ENCODE peak calls at places on chromosomes 11 and 22, in seven cellular contexts. One of them, this sample, is unnamed. For H3K4me1, the result is how much of the 10 kb centered on the place peaks cover.

GRCh38 chr11:36258730-36259360 is 30.4 kb downstream of the COMMD9 start:
- DNase-seq in transverse colon: peak
- DNase-seq in fibroblast of lung: peak
- DNase-seq in tibial nerve: peak
- DNase-seq in cardiac muscle cell: peak
- DNase-seq in left lung: peak
- DNase-seq in IMR-90: peak
- DNase-seq in this sample: no peak

GRCh38 chr11:24502425-24502824 is 5.6 kb downstream of the LUZP2 start:
- DNase-seq in left lung: no peak
- DNase-seq in IMR-90: no peak
- DNase-seq in fibroblast of lung: no peak
- DNase-seq in transverse colon: no peak
- DNase-seq in cardiac muscle cell: no peak
- DNase-seq in tibial nerve: no peak
- DNase-seq in this sample: no peak

GRCh38 chr11:65864758-65865471 is 4.7 kb downstream of the MUS81 start:
- DNase-seq in fibroblast of lung: no peak
- DNase-seq in tibial nerve: no peak
- DNase-seq in cardiac muscle cell: no peak
- DNase-seq in IMR-90: no peak
- DNase-seq in left lung: no peak
- DNase-seq in transverse colon: no peak
- DNase-seq in this sample: no peak

GRCh38 chr11:102254047-102254446 is 63.2 kb upstream of the BIRC3 start:
- DNase-seq in left lung: no peak
- DNase-seq in fibroblast of lung: no peak
- DNase-seq in transverse colon: no peak
- DNase-seq in tibial nerve: no peak
- DNase-seq in cardiac muscle cell: no peak
- DNase-seq in IMR-90: no peak
- DNase-seq in this sample: no peak

GRCh38 chr11:125720781-125721180 is 25.3 kb upstream of the PATE1 start:
- DNase-seq in transverse colon: no peak
- DNase-seq in IMR-90: no peak
- DNase-seq in tibial nerve: no peak
- DNase-seq in cardiac muscle cell: no peak
- DNase-seq in fibroblast of lung: no peak
- DNase-seq in left lung: no peak
- DNase-seq in this sample: no peak

GRCh38 chr11:105226062-105226461 is 86.5 kb upstream of the CARD18 start:
- DNase-seq in tibial nerve: no peak
- DNase-seq in cardiac muscle cell: no peak
- DNase-seq in left lung: no peak
- DNase-seq in IMR-90: peak
- DNase-seq in transverse colon: no peak
- DNase-seq in fibroblast of lung: peak
- DNase-seq in this sample: no peak

GRCh38 chr22:29998627-29999026 is 81.6 kb upstream of the HORMAD2 start:
- DNase-seq in transverse colon: no peak
- DNase-seq in left lung: no peak
- DNase-seq in fibroblast of lung: no peak
- DNase-seq in IMR-90: no peak
- DNase-seq in tibial nerve: no peak
- DNase-seq in cardiac muscle cell: no peak
- DNase-seq in this sample: no peak

GRCh38 chr11:75328426-75329277 is 22.8 kb downstream of the ARRB1 start:
- DNase-seq in tibial nerve: peak
- DNase-seq in left lung: peak
- DNase-seq in transverse colon: peak
- DNase-seq in fibroblast of lung: peak
- DNase-seq in IMR-90: peak
- DNase-seq in cardiac muscle cell: peak
- DNase-seq in this sample: peak

GRCh38 chr11:108561535-108561991 is 32.0 kb downstream of the EXPH5 start:
- DNase-seq in tibial nerve: no peak
- DNase-seq in left lung: no peak
- DNase-seq in cardiac muscle cell: no peak
- DNase-seq in fibroblast of lung: no peak
- DNase-seq in IMR-90: peak
- DNase-seq in transverse colon: no peak
- DNase-seq in this sample: no peak

GRCh38 chr22:23215294-23216204 is 35.2 kb downstream of the BCR start:
- DNase-seq in cardiac muscle cell: no peak
- DNase-seq in IMR-90: peak
- DNase-seq in left lung: no peak
- DNase-seq in tibial nerve: no peak
- DNase-seq in fibroblast of lung: no peak
- DNase-seq in transverse colon: no peak
- DNase-seq in this sample: no peak

GRCh38 chr11:34830648-34831047 is 85.5 kb downstream of the APIP start:
- DNase-seq in transverse colon: no peak
- DNase-seq in cardiac muscle cell: no peak
- DNase-seq in left lung: no peak
- DNase-seq in IMR-90: peak
- DNase-seq in tibial nerve: no peak
- DNase-seq in fibroblast of lung: peak
- DNase-seq in this sample: no peak

GRCh38 chr22:22753526-22754267 is 109.3 kb downstream of the GGTLC2 start:
- DNase-seq in transverse colon: peak
- DNase-seq in cardiac muscle cell: no peak
- DNase-seq in left lung: peak
- DNase-seq in fibroblast of lung: peak
- DNase-seq in IMR-90: peak
- DNase-seq in tibial nerve: peak
- DNase-seq in this sample: peak

GRCh38 chr22:22745225-22746060 is 101.0 kb downstream of the GGTLC2 start:
- DNase-seq in transverse colon: peak
- DNase-seq in fibroblast of lung: no peak
- DNase-seq in tibial nerve: no peak
- DNase-seq in IMR-90: peak
- DNase-seq in left lung: no peak
- DNase-seq in cardiac muscle cell: no peak
- DNase-seq in this sample: peak

GRCh38 chr11:75626692-75627536 is 41.9 kb downstream of the MAP6 start:
- DNase-seq in tibial nerve: no peak
- DNase-seq in left lung: no peak
- DNase-seq in fibroblast of lung: no peak
- DNase-seq in cardiac muscle cell: no peak
- DNase-seq in IMR-90: peak
- DNase-seq in transverse colon: no peak
- DNase-seq in this sample: no peak

GRCh38 chr11:60457576-60457975 is 1.9 kb downstream of the MS4A1 start:
- DNase-seq in fibroblast of lung: no peak
- DNase-seq in left lung: no peak
- DNase-seq in transverse colon: no peak
- DNase-seq in IMR-90: no peak
- DNase-seq in cardiac muscle cell: no peak
- DNase-seq in tibial nerve: no peak
- DNase-seq in this sample: no peak

GRCh38 chr11:26575946-26576345 is 3.9 kb upstream of the MUC15 start:
- DNase-seq in cardiac muscle cell: no peak
- DNase-seq in IMR-90: no peak
- DNase-seq in fibroblast of lung: peak
- DNase-seq in left lung: no peak
- DNase-seq in tibial nerve: no peak
- DNase-seq in transverse colon: no peak
- DNase-seq in this sample: no peak

GRCh38 chr11:121035823-121036222 is 11.9 kb downstream of the TBCEL start:
- DNase-seq in tibial nerve: no peak
- DNase-seq in cardiac muscle cell: no peak
- DNase-seq in transverse colon: no peak
- DNase-seq in fibroblast of lung: no peak
- DNase-seq in IMR-90: no peak
- DNase-seq in left lung: no peak
- DNase-seq in this sample: no peak

GRCh38 chr11:27679136-27680015 is 20.9 kb downstream of the BDNF start:
- DNase-seq in tibial nerve: no peak
- DNase-seq in IMR-90: no peak
- DNase-seq in cardiac muscle cell: no peak
- DNase-seq in fibroblast of lung: no peak
- DNase-seq in left lung: no peak
- DNase-seq in transverse colon: no peak
- DNase-seq in this sample: no peak

GRCh38 chr22:44277404-44278135 is 35.2 kb downstream of the SHISAL1 start:
- DNase-seq in fibroblast of lung: no peak
- DNase-seq in cardiac muscle cell: no peak
- DNase-seq in transverse colon: no peak
- DNase-seq in IMR-90: no peak
- DNase-seq in tibial nerve: no peak
- DNase-seq in left lung: no peak
- DNase-seq in this sample: no peak

GRCh38 chr11:11073996-11074395 is 216.1 kb upstream of the ZBED5 start:
- DNase-seq in transverse colon: no peak
- DNase-seq in IMR-90: no peak
- DNase-seq in tibial nerve: no peak
- DNase-seq in left lung: no peak
- DNase-seq in fibroblast of lung: no peak
- DNase-seq in cardiac muscle cell: no peak
- DNase-seq in this sample: no peak

GRCh38 chr11:118892515-118892914 is 8.8 kb downstream of the CXCR5 start:
- DNase-seq in tibial nerve: no peak
- DNase-seq in transverse colon: peak
- DNase-seq in cardiac muscle cell: no peak
- DNase-seq in left lung: no peak
- DNase-seq in IMR-90: no peak
- DNase-seq in fibroblast of lung: no peak
- DNase-seq in this sample: peak

GRCh38 chr11:114163830-114164401 is 104.4 kb downstream of the ZBTB16 start:
- DNase-seq in tibial nerve: peak
- DNase-seq in transverse colon: peak
- DNase-seq in left lung: no peak
- DNase-seq in IMR-90: no peak
- DNase-seq in cardiac muscle cell: no peak
- DNase-seq in fibroblast of lung: peak
- DNase-seq in this sample: no peak

GRCh38 chr11:44989831-44990566 is 39.3 kb upstream of the TP53I11 start:
- DNase-seq in cardiac muscle cell: no peak
- DNase-seq in tibial nerve: no peak
- DNase-seq in fibroblast of lung: no peak
- DNase-seq in left lung: no peak
- DNase-seq in transverse colon: no peak
- DNase-seq in IMR-90: no peak
- DNase-seq in this sample: no peak

GRCh38 chr11:26551186-26551801 is 20.8 kb downstream of the MUC15 start:
- DNase-seq in fibroblast of lung: peak
- DNase-seq in IMR-90: peak
- DNase-seq in left lung: no peak
- DNase-seq in tibial nerve: no peak
- DNase-seq in transverse colon: no peak
- DNase-seq in cardiac muscle cell: no peak
- DNase-seq in this sample: no peak

GRCh38 chr22:30459206-30460052 is 12.4 kb downstream of the SEC14L3 start:
- DNase-seq in transverse colon: no peak
- DNase-seq in left lung: no peak
- DNase-seq in fibroblast of lung: peak
- DNase-seq in tibial nerve: no peak
- DNase-seq in cardiac muscle cell: peak
- DNase-seq in IMR-90: peak
- DNase-seq in this sample: no peak

DNA sequence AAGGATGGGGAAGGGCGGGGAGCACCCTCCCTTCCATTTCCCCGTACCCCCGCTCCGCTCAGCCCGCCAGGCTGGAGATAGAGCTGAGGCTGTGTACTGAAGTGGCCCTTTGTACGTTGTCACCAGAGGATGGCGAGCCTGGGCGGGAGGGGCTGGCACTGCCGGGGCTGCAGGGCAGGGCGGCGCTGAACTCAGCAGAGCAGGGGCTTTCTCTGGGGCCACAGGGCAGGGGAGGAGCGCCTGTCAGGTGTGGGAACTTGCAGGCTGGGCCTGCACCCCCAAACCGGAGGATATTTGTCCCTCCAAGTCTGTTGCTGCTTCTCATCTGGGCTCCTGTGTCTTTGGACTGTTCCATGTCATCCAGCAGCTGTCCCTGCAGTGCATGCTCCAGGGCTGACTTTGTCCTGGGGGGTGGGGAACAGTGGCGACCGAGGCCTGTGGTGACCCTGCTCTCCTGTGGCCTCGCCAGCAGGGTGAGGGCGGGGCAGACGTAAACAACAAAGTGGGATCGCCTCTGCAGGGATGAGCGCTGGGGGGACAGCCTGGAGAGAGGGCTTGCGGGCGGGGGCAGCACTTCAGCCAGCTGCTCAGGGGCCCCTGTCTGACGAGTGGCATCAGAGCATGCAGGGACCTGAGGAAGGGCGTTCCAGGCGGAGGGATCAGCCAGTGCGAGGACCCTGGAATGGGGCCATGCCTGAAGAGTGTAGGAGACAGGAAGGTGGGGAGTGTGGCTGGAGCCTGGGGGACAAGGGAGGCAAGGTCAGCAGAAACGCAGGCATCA is 13.1 kb downstream of the MGAT3 start:
- DNase-seq in transverse colon: no peak
- DNase-seq in cardiac muscle cell: peak
- DNase-seq in tibial nerve: no peak
- DNase-seq in fibroblast of lung: no peak
- DNase-seq in IMR-90: no peak
- DNase-seq in left lung: no peak
- DNase-seq in this sample: no peak
- TF ChIP-seq CTCF in transverse colon: no peak
- TF ChIP-seq CTCF in cardiac muscle cell: no peak
- TF ChIP-seq CTCF in tibial nerve: no peak
- TF ChIP-seq CTCF in fibroblast of lung: no peak
- TF ChIP-seq CTCF in IMR-90: no peak
- TF ChIP-seq CTCF in left lung: no peak
- TF ChIP-seq CTCF in this sample: no peak

GRCh38 chr11:7909585-7910325 is 21.3 kb downstream of the OR10A6 start:
- DNase-seq in fibroblast of lung: no peak
- DNase-seq in transverse colon: no peak
- DNase-seq in left lung: no peak
- DNase-seq in cardiac muscle cell: no peak
- DNase-seq in IMR-90: no peak
- DNase-seq in tibial nerve: no peak
- DNase-seq in this sample: no peak
- H3K4me1 ChIP-seq in fibroblast of lung: under half
- H3K4me1 ChIP-seq in transverse colon: under half
- H3K4me1 ChIP-seq in left lung: under half
- H3K4me1 ChIP-seq in cardiac muscle cell: under half
- H3K4me1 ChIP-seq in IMR-90: under half
- H3K4me1 ChIP-seq in tibial nerve: under half
- H3K4me1 ChIP-seq in this sample: under half

DNA sequence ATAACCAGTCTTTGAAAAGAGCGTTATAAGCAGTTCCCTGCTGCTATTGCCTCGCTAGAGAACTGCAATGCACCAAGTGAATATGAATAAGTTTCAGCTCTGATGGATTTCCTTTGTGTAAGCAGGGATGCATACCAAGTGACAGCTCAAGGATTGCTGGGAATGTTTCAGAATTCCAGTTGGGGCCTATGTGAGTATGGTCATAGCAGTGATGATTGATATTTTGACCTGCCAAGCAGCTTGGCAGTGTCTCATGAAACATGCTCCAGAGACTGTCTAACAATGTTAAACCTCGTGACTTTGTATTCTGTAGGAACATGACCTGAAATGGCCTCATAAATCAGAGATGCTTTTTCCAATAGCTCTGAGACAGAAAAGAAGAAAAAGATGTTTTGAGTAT is 312.6 kb downstream of the C11orf87 start:
- DNase-seq in tibial nerve: no peak
- DNase-seq in IMR-90: peak
- DNase-seq in left lung: no peak
- DNase-seq in transverse colon: no peak
- DNase-seq in cardiac muscle cell: no peak
- DNase-seq in fibroblast of lung: no peak
- DNase-seq in this sample: no peak
- TF ChIP-seq CTCF in tibial nerve: no peak
- TF ChIP-seq CTCF in IMR-90: no peak
- TF ChIP-seq CTCF in left lung: no peak
- TF ChIP-seq CTCF in transverse colon: no peak
- TF ChIP-seq CTCF in cardiac muscle cell: no peak
- TF ChIP-seq CTCF in fibroblast of lung: no peak
- TF ChIP-seq CTCF in this sample: no peak

GRCh38 chr22:37925311-37925710 is 19.2 kb downstream of the MICALL1 start:
- DNase-seq in transverse colon: no peak
- DNase-seq in cardiac muscle cell: no peak
- DNase-seq in fibroblast of lung: no peak
- DNase-seq in IMR-90: no peak
- DNase-seq in left lung: no peak
- DNase-seq in tibial nerve: no peak
- DNase-seq in this sample: no peak
- H3K4me1 ChIP-seq in transverse colon: under half
- H3K4me1 ChIP-seq in cardiac muscle cell: under half
- H3K4me1 ChIP-seq in fibroblast of lung: under half
- H3K4me1 ChIP-seq in IMR-90: under half
- H3K4me1 ChIP-seq in left lung: under half
- H3K4me1 ChIP-seq in tibial nerve: under half
- H3K4me1 ChIP-seq in this sample: under half

This sample was measured in CD8-positive, alpha-beta T cell.